ENCODE peak calls at places on chromosomes 2 and 18, in six cellular contexts. One of them, this sample, is unnamed.

GRCh38 chr2:50448556-50448955 is 583.4 kb downstream of the NRXN1 start:
- DNase-seq in stomach: no peak
- DNase-seq in breast epithelium: no peak
- DNase-seq in BE2C: no peak
- DNase-seq in AG10803: no peak
- DNase-seq in DND-41: no peak
- DNase-seq in this sample: no peak

GRCh38 chr2:213098612-213099011 is 52.8 kb downstream of the IKZF2 start:
- DNase-seq in BE2C: no peak
- DNase-seq in stomach: no peak
- DNase-seq in breast epithelium: no peak
- DNase-seq in DND-41: no peak
- DNase-seq in AG10803: no peak
- DNase-seq in this sample: no peak

GRCh38 chr18:9209230-9209629 is 72.6 kb downstream of the ANKRD12 start:
- DNase-seq in DND-41: no peak
- DNase-seq in breast epithelium: no peak
- DNase-seq in stomach: no peak
- DNase-seq in BE2C: no peak
- DNase-seq in AG10803: peak
- DNase-seq in this sample: no peak

GRCh38 chr18:2978626-2979025 is 34.3 kb downstream of the LPIN2 start:
- DNase-seq in stomach: no peak
- DNase-seq in BE2C: no peak
- DNase-seq in breast epithelium: no peak
- DNase-seq in DND-41: no peak
- DNase-seq in AG10803: peak
- DNase-seq in this sample: no peak

GRCh38 chr2:157903051-157903625 is 27.0 kb upstream of the ACVR1 start:
- DNase-seq in stomach: no peak
- DNase-seq in DND-41: no peak
- DNase-seq in BE2C: no peak
- DNase-seq in AG10803: peak
- DNase-seq in breast epithelium: no peak
- DNase-seq in this sample: no peak

GRCh38 chr2:24489942-24490673 is 946 bp upstream of the NCOA1 start:
- DNase-seq in DND-41: no peak
- DNase-seq in BE2C: no peak
- DNase-seq in breast epithelium: no peak
- DNase-seq in AG10803: peak
- DNase-seq in stomach: no peak
- DNase-seq in this sample: no peak

GRCh38 chr2:234146087-234146826 is 95.8 kb downstream of the SPP2 start:
- DNase-seq in breast epithelium: no peak
- DNase-seq in DND-41: peak
- DNase-seq in stomach: no peak
- DNase-seq in AG10803: peak
- DNase-seq in BE2C: no peak
- DNase-seq in this sample: no peak

GRCh38 chr2:197205590-197206215 is 104.9 kb downstream of the ANKRD44 start:
- DNase-seq in breast epithelium: no peak
- DNase-seq in DND-41: peak
- DNase-seq in AG10803: no peak
- DNase-seq in stomach: peak
- DNase-seq in BE2C: no peak
- DNase-seq in this sample: no peak

GRCh38 chr18:5568416-5568815 is 24.6 kb upstream of the EPB41L3 start:
- DNase-seq in AG10803: no peak
- DNase-seq in BE2C: no peak
- DNase-seq in stomach: no peak
- DNase-seq in breast epithelium: no peak
- DNase-seq in DND-41: no peak
- DNase-seq in this sample: no peak

GRCh38 chr18:9403795-9404564 is 69.4 kb downstream of the TWSG1 start:
- DNase-seq in AG10803: no peak
- DNase-seq in DND-41: no peak
- DNase-seq in breast epithelium: no peak
- DNase-seq in BE2C: peak
- DNase-seq in stomach: no peak
- DNase-seq in this sample: no peak

GRCh38 chr2:66574701-66575624 is 140.0 kb downstream of the MEIS1 start:
- DNase-seq in breast epithelium: no peak
- DNase-seq in stomach: no peak
- DNase-seq in BE2C: peak
- DNase-seq in DND-41: no peak
- DNase-seq in AG10803: peak
- DNase-seq in this sample: no peak

GRCh38 chr2:105409717-105410116 is 10.9 kb upstream of the FHL2 start:
- DNase-seq in breast epithelium: peak
- DNase-seq in AG10803: peak
- DNase-seq in stomach: peak
- DNase-seq in DND-41: no peak
- DNase-seq in BE2C: no peak
- DNase-seq in this sample: peak

GRCh38 chr18:34364699-34365098 is 140.0 kb upstream of the NOL4 start:
- DNase-seq in AG10803: no peak
- DNase-seq in BE2C: no peak
- DNase-seq in breast epithelium: no peak
- DNase-seq in stomach: no peak
- DNase-seq in DND-41: no peak
- DNase-seq in this sample: no peak

GRCh38 chr18:998976-999375 is 94.3 kb downstream of the ADCYAP1 start:
- DNase-seq in DND-41: no peak
- DNase-seq in stomach: no peak
- DNase-seq in breast epithelium: no peak
- DNase-seq in AG10803: no peak
- DNase-seq in BE2C: no peak
- DNase-seq in this sample: no peak

GRCh38 chr18:48643262-48643661 is 104.4 kb downstream of the CTIF start:
- DNase-seq in AG10803: no peak
- DNase-seq in DND-41: no peak
- DNase-seq in breast epithelium: no peak
- DNase-seq in stomach: no peak
- DNase-seq in BE2C: no peak
- DNase-seq in this sample: no peak

GRCh38 chr2:239820836-239821693 is 204.1 kb downstream of the NDUFA10 start:
- DNase-seq in BE2C: no peak
- DNase-seq in AG10803: no peak
- DNase-seq in stomach: peak
- DNase-seq in breast epithelium: no peak
- DNase-seq in DND-41: no peak
- DNase-seq in this sample: peak

GRCh38 chr2:184314829-184315228 is 283.5 kb upstream of the ZNF804A start:
- DNase-seq in AG10803: no peak
- DNase-seq in breast epithelium: no peak
- DNase-seq in DND-41: no peak
- DNase-seq in BE2C: no peak
- DNase-seq in stomach: no peak
- DNase-seq in this sample: no peak

GRCh38 chr2:72824224-72824842 is 1.5 kb downstream of the EXOC6B start:
- DNase-seq in DND-41: no peak
- DNase-seq in breast epithelium: no peak
- DNase-seq in BE2C: no peak
- DNase-seq in AG10803: peak
- DNase-seq in stomach: no peak
- DNase-seq in this sample: no peak

DNA sequence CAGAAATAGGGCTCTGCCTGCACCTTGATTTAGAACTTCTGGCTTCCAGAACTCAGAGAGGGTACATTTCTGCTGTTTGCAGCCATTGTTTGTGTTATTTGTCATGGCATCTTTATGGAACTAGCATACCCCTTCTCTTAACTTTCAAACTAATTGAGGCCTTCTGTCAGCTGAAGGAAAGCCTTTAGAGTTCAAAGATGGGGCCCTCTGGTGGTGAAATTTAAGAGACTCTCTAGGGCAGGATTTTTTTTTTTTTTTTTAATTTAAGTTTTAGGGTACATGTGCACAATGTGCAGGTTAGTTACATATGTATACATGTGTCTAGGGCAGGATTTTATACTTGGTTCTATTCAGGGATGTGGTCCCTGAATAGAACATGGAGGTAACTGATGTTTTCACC is 260.6 kb upstream of the LINC00305 start:
- DNase-seq in stomach: no peak
- DNase-seq in DND-41: no peak
- DNase-seq in BE2C: peak
- DNase-seq in breast epithelium: no peak
- DNase-seq in AG10803: no peak
- DNase-seq in this sample: no peak
- TF ChIP-seq CTCF in stomach: no peak
- TF ChIP-seq CTCF in DND-41: peak
- TF ChIP-seq CTCF in BE2C: peak
- TF ChIP-seq CTCF in breast epithelium: peak
- TF ChIP-seq CTCF in AG10803: peak
- TF ChIP-seq CTCF in this sample: peak

GRCh38 chr2:38178142-38178541 is 102.2 kb upstream of the CYP1B1 start:
- DNase-seq in stomach: no peak
- DNase-seq in breast epithelium: peak
- DNase-seq in DND-41: no peak
- DNase-seq in BE2C: no peak
- DNase-seq in AG10803: peak
- DNase-seq in this sample: no peak
- TF ChIP-seq CTCF in stomach: no peak
- TF ChIP-seq CTCF in breast epithelium: no peak
- TF ChIP-seq CTCF in DND-41: no peak
- TF ChIP-seq CTCF in BE2C: no peak
- TF ChIP-seq CTCF in AG10803: no peak
- TF ChIP-seq CTCF in this sample: no peak

GRCh38 chr2:219485201-219485580 is 13.5 kb upstream of the GMPPA start:
- DNase-seq in BE2C: no peak
- DNase-seq in breast epithelium: no peak
- DNase-seq in AG10803: no peak
- DNase-seq in stomach: no peak
- DNase-seq in DND-41: no peak
- DNase-seq in this sample: no peak

GRCh38 chr2:219484343-219485200 is 14.1 kb upstream of the GMPPA start:
- DNase-seq in BE2C: no peak
- DNase-seq in breast epithelium: no peak
- DNase-seq in stomach: no peak
- DNase-seq in AG10803: no peak
- DNase-seq in DND-41: no peak
- DNase-seq in this sample: no peak

GRCh38 chr2:219482674-219483405 is 15.9 kb upstream of the GMPPA start:
- DNase-seq in AG10803: no peak
- DNase-seq in DND-41: no peak
- DNase-seq in stomach: no peak
- DNase-seq in breast epithelium: no peak
- DNase-seq in BE2C: no peak
- DNase-seq in this sample: no peak

GRCh38 chr2:219486424-219486959 is 12.2 kb upstream of the GMPPA start:
- DNase-seq in AG10803: no peak
- DNase-seq in BE2C: no peak
- DNase-seq in stomach: no peak
- DNase-seq in breast epithelium: no peak
- DNase-seq in DND-41: no peak
- DNase-seq in this sample: no peak

GRCh38 chr2:219483451-219484342 is 15.0 kb upstream of the GMPPA start:
- DNase-seq in stomach: no peak
- DNase-seq in breast epithelium: no peak
- DNase-seq in AG10803: no peak
- DNase-seq in BE2C: no peak
- DNase-seq in DND-41: no peak
- DNase-seq in this sample: no peak
- TF ChIP-seq CTCF in stomach: no peak
- TF ChIP-seq CTCF in breast epithelium: no peak
- TF ChIP-seq CTCF in AG10803: no peak
- TF ChIP-seq CTCF in BE2C: no peak
- TF ChIP-seq CTCF in DND-41: no peak
- TF ChIP-seq CTCF in this sample: no peak

DNA sequence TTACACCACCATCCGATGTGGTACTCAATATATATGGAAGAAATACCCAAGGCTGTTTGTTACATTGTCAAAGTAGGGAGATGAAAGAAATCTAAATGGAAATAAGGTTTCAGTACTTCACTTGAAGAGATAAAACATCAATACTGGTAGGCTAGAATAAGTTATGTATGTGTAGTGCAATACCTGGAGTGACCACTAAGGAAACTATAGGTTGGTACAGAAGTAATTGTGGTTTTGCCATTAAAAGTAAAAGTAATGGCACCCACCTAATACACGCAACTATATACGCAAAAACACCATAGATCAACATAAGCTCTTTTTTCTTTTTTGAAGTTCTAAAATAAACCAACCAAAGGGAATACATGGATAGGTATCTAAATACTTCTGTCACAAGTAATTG is 143.2 kb upstream of the KYNU start:
- DNase-seq in BE2C: no peak
- DNase-seq in AG10803: no peak
- DNase-seq in DND-41: no peak
- DNase-seq in stomach: no peak
- DNase-seq in breast epithelium: no peak
- DNase-seq in this sample: no peak
- TF ChIP-seq CTCF in BE2C: no peak
- TF ChIP-seq CTCF in AG10803: no peak
- TF ChIP-seq CTCF in DND-41: peak
- TF ChIP-seq CTCF in stomach: no peak
- TF ChIP-seq CTCF in breast epithelium: no peak
- TF ChIP-seq CTCF in this sample: peak

DNA sequence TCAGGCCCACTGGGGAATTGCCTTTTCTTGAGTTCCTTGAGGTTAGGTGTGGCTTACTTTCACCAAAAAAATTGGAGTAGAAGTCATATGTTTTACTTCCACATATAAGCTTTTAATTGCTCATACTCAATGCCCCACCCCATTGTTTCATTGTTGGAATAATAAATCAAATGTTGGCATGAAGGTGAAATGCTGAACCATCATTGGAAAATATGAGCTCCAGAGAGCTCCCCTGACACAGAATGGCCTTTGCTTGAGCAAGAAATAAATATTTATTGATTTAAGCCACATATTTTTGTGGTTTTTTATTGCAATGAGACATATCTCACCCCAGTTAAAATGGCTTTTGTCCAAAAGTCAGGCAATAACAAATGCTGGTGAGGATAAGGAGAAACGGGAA is 167.3 kb upstream of the SRD5A2 start:
- DNase-seq in AG10803: no peak
- DNase-seq in BE2C: no peak
- DNase-seq in DND-41: no peak
- DNase-seq in stomach: no peak
- DNase-seq in breast epithelium: no peak
- DNase-seq in this sample: no peak
- TF ChIP-seq CTCF in AG10803: no peak
- TF ChIP-seq CTCF in BE2C: no peak
- TF ChIP-seq CTCF in DND-41: no peak
- TF ChIP-seq CTCF in stomach: no peak
- TF ChIP-seq CTCF in breast epithelium: no peak
- TF ChIP-seq CTCF in this sample: no peak

DNA sequence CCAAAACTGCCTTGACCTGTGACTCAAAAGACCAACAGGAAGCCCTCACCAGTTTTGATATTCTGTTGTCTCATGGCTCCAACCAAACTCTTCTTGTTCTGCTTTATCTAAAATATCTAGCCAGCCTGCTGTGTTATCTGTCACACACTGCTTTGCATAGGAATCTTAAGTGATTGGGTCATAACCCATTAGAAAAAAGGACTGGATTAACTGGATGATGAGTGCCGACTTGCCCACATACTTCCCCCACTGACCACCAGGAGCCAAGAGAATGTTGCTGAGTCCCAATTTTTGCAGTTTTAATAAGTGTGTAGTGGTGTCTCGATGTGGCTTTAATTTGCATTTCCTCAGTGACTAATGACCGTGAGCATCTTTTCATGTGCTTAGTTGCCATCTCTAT is 6.5 kb downstream of the MOGAT1 start:
- DNase-seq in DND-41: no peak
- DNase-seq in AG10803: no peak
- DNase-seq in BE2C: no peak
- DNase-seq in breast epithelium: no peak
- DNase-seq in stomach: no peak
- DNase-seq in this sample: no peak
- TF ChIP-seq CTCF in DND-41: no peak
- TF ChIP-seq CTCF in AG10803: no peak
- TF ChIP-seq CTCF in BE2C: peak
- TF ChIP-seq CTCF in breast epithelium: no peak
- TF ChIP-seq CTCF in stomach: no peak
- TF ChIP-seq CTCF in this sample: peak